ENCODE peak calls at places on chromosomes 7 and 10, in four cellular contexts. One of them, this sample, is unnamed.

GRCh38 chr10:73054286-73054685 is 42.4 kb downstream of the P4HA1 start:
- DNase-seq in DND-41: no peak
- DNase-seq in brain microvascular endothelial cell: no peak
- DNase-seq in fibroblast of the aortic adventitia: no peak
- DNase-seq in this sample: no peak

GRCh38 chr10:67978749-67979148 is 94.3 kb downstream of the SIRT1 start:
- DNase-seq in fibroblast of the aortic adventitia: peak
- DNase-seq in DND-41: no peak
- DNase-seq in brain microvascular endothelial cell: no peak
- DNase-seq in this sample: peak

GRCh38 chr10:70132098-70133029 is at the start of gene AIFM2:
- DNase-seq in DND-41: peak
- DNase-seq in fibroblast of the aortic adventitia: peak
- DNase-seq in brain microvascular endothelial cell: peak
- DNase-seq in this sample: peak

GRCh38 chr10:73304876-73305275 is 52.4 kb upstream of the MRPS16 start:
- DNase-seq in fibroblast of the aortic adventitia: no peak
- DNase-seq in brain microvascular endothelial cell: no peak
- DNase-seq in DND-41: no peak
- DNase-seq in this sample: no peak

GRCh38 chr7:50450691-50451051 is 521 bp upstream of the FIGNL1 start:
- DNase-seq in fibroblast of the aortic adventitia: no peak
- DNase-seq in DND-41: peak
- DNase-seq in brain microvascular endothelial cell: no peak
- DNase-seq in this sample: no peak

GRCh38 chr7:134350682-134351081 is 34.0 kb upstream of the SLC35B4 start:
- DNase-seq in fibroblast of the aortic adventitia: no peak
- DNase-seq in DND-41: no peak
- DNase-seq in brain microvascular endothelial cell: no peak
- DNase-seq in this sample: no peak

GRCh38 chr7:45451636-45452035 is 122.5 kb upstream of the ADCY1 start:
- DNase-seq in brain microvascular endothelial cell: no peak
- DNase-seq in DND-41: no peak
- DNase-seq in fibroblast of the aortic adventitia: no peak
- DNase-seq in this sample: peak

GRCh38 chr7:156665101-156665500 is 24.5 kb downstream of the RNF32 start:
- DNase-seq in brain microvascular endothelial cell: peak
- DNase-seq in DND-41: no peak
- DNase-seq in fibroblast of the aortic adventitia: no peak
- DNase-seq in this sample: no peak

GRCh38 chr10:14023612-14024348 is 306.9 kb downstream of the FRMD4A start:
- DNase-seq in fibroblast of the aortic adventitia: no peak
- DNase-seq in brain microvascular endothelial cell: no peak
- DNase-seq in DND-41: no peak
- DNase-seq in this sample: no peak

GRCh38 chr10:22714524-22715289 is at the start of gene PIP4K2A:
- DNase-seq in brain microvascular endothelial cell: peak
- DNase-seq in DND-41: peak
- DNase-seq in fibroblast of the aortic adventitia: peak
- DNase-seq in this sample: peak

GRCh38 chr10:95278061-95278988 is 12.5 kb downstream of the PDLIM1 start:
- DNase-seq in DND-41: no peak
- DNase-seq in brain microvascular endothelial cell: peak
- DNase-seq in fibroblast of the aortic adventitia: peak
- DNase-seq in this sample: peak

GRCh38 chr10:114320249-114321116 is 81.4 kb downstream of the VWA2 start:
- DNase-seq in brain microvascular endothelial cell: no peak
- DNase-seq in fibroblast of the aortic adventitia: no peak
- DNase-seq in DND-41: no peak
- DNase-seq in this sample: no peak

GRCh38 chr10:24435374-24435773 is 226.4 kb downstream of the KIAA1217 start:
- DNase-seq in DND-41: no peak
- DNase-seq in brain microvascular endothelial cell: no peak
- DNase-seq in fibroblast of the aortic adventitia: peak
- DNase-seq in this sample: peak

GRCh38 chr10:18650618-18651017 is 769 bp downstream of the NSUN6 start:
- DNase-seq in fibroblast of the aortic adventitia: peak
- DNase-seq in DND-41: no peak
- DNase-seq in brain microvascular endothelial cell: no peak
- DNase-seq in this sample: no peak

GRCh38 chr10:75245354-75246001 is 9.7 kb upstream of the COMTD1 start:
- DNase-seq in DND-41: no peak
- DNase-seq in fibroblast of the aortic adventitia: no peak
- DNase-seq in brain microvascular endothelial cell: no peak
- DNase-seq in this sample: no peak

GRCh38 chr7:135575296-135575695 is 17.6 kb downstream of the NUP205 start:
- DNase-seq in brain microvascular endothelial cell: no peak
- DNase-seq in fibroblast of the aortic adventitia: no peak
- DNase-seq in DND-41: no peak
- DNase-seq in this sample: peak

GRCh38 chr7:5597772-5598171 is 174.1 kb upstream of the TNRC18 start:
- DNase-seq in fibroblast of the aortic adventitia: no peak
- DNase-seq in brain microvascular endothelial cell: peak
- DNase-seq in DND-41: no peak
- DNase-seq in this sample: no peak

GRCh38 chr10:4656576-4657194 is 169.3 kb upstream of the AKR1E2 start:
- DNase-seq in DND-41: peak
- DNase-seq in fibroblast of the aortic adventitia: peak
- DNase-seq in brain microvascular endothelial cell: peak
- DNase-seq in this sample: peak

GRCh38 chr7:80918909-80919721 is at the start of gene SEMA3C:
- DNase-seq in brain microvascular endothelial cell: peak
- DNase-seq in fibroblast of the aortic adventitia: peak
- DNase-seq in DND-41: no peak
- DNase-seq in this sample: peak

GRCh38 chr7:141190467-141190866 is 116.6 kb downstream of the TMEM178B start:
- DNase-seq in DND-41: no peak
- DNase-seq in fibroblast of the aortic adventitia: no peak
- DNase-seq in brain microvascular endothelial cell: no peak
- DNase-seq in this sample: no peak

GRCh38 chr10:86960003-86960862 is 1.8 kb downstream of the SNCG start:
- DNase-seq in brain microvascular endothelial cell: peak
- DNase-seq in fibroblast of the aortic adventitia: peak
- DNase-seq in DND-41: peak
- DNase-seq in this sample: peak

GRCh38 chr10:90787906-90788491 is 69.8 kb downstream of the HTR7 start:
- DNase-seq in fibroblast of the aortic adventitia: peak
- DNase-seq in DND-41: peak
- DNase-seq in brain microvascular endothelial cell: peak
- DNase-seq in this sample: peak

DNA sequence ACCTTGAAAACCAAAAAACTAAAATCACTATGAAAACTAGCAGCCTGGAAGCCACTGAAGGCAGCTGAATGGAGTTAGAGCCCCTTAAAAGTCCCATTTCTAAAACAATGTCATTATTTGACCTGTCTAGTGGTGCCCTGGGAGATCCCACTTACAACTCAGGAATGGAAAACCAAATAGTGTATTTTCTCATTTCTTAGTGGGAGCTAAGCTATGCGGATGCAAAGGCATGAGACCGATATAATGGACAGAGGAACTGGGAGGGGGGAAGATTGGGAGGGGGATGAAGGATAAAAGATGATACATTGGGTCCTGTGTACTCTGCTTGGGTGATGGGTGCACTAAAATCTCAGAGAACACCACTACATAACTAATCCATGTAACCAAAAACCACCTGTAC is 9.8 kb upstream of the GIMAP2 start:
- DNase-seq in fibroblast of the aortic adventitia: no peak
- DNase-seq in DND-41: no peak
- DNase-seq in brain microvascular endothelial cell: no peak
- DNase-seq in this sample: no peak
- TF ChIP-seq CTCF in fibroblast of the aortic adventitia: no peak
- TF ChIP-seq CTCF in DND-41: no peak
- TF ChIP-seq CTCF in brain microvascular endothelial cell: no peak
- TF ChIP-seq CTCF in this sample: no peak

GRCh38 chr7:39609462-39610149 is 13.8 kb upstream of the RALA start:
- DNase-seq in fibroblast of the aortic adventitia: no peak
- DNase-seq in brain microvascular endothelial cell: no peak
- DNase-seq in DND-41: no peak
- DNase-seq in this sample: no peak
- TF ChIP-seq CTCF in fibroblast of the aortic adventitia: peak
- TF ChIP-seq CTCF in brain microvascular endothelial cell: peak
- TF ChIP-seq CTCF in DND-41: no peak
- TF ChIP-seq CTCF in this sample: peak

GRCh38 chr7:103889451-103889850 is 100.0 kb downstream of the RELN start:
- DNase-seq in fibroblast of the aortic adventitia: no peak
- DNase-seq in DND-41: no peak
- DNase-seq in brain microvascular endothelial cell: no peak
- DNase-seq in this sample: no peak

GRCh38 chr7:103888603-103889153 is 100.8 kb downstream of the RELN start:
- DNase-seq in DND-41: no peak
- DNase-seq in brain microvascular endothelial cell: no peak
- DNase-seq in fibroblast of the aortic adventitia: no peak
- DNase-seq in this sample: no peak

GRCh38 chr7:103887050-103887449 is 102.4 kb downstream of the RELN start:
- DNase-seq in fibroblast of the aortic adventitia: no peak
- DNase-seq in brain microvascular endothelial cell: no peak
- DNase-seq in DND-41: no peak
- DNase-seq in this sample: no peak

DNA sequence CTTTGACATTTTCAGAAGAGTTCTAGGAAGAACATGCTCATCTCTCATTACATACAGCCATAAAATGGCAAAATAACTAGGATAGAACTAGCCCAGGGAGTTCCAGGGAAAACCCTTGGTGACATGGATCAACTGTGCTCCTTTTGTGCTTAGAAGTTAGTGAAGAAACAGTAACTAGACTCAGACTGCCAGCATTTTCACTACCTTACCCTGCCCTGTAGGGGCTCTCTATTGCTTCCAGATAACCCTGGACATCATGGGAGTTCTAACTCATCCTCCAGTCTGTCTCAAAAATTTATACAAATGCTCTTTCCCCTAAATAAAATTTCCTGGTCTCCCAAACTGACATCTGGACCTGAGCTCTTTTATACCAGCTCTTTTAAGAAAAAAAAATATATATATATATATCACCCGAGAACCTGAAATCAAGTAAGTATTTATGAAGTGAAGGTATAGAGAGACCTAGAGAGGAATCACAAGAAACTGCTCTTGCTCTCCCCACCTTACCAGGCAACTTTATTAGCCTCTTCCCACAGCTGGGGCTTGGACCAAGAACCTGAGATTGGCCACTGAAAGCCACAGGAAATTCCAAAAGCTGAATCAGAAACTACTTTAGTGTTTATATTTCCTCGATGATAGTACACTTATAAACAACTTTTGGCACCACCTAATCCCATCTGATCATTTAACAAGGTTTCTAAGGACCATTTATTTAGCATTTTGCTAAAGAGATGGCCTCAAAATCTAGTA is 101.4 kb downstream of the RELN start:
- DNase-seq in fibroblast of the aortic adventitia: no peak
- DNase-seq in brain microvascular endothelial cell: no peak
- DNase-seq in DND-41: no peak
- DNase-seq in this sample: peak
- TF ChIP-seq CTCF in fibroblast of the aortic adventitia: no peak
- TF ChIP-seq CTCF in brain microvascular endothelial cell: peak
- TF ChIP-seq CTCF in DND-41: no peak
- TF ChIP-seq CTCF in this sample: peak

GRCh38 chr7:29239638-29240037 is 45.1 kb downstream of the CHN2 start:
- DNase-seq in fibroblast of the aortic adventitia: peak
- DNase-seq in brain microvascular endothelial cell: no peak
- DNase-seq in DND-41: no peak
- DNase-seq in this sample: no peak
- TF ChIP-seq CTCF in fibroblast of the aortic adventitia: peak
- TF ChIP-seq CTCF in brain microvascular endothelial cell: peak
- TF ChIP-seq CTCF in DND-41: peak
- TF ChIP-seq CTCF in this sample: no peak

DNA sequence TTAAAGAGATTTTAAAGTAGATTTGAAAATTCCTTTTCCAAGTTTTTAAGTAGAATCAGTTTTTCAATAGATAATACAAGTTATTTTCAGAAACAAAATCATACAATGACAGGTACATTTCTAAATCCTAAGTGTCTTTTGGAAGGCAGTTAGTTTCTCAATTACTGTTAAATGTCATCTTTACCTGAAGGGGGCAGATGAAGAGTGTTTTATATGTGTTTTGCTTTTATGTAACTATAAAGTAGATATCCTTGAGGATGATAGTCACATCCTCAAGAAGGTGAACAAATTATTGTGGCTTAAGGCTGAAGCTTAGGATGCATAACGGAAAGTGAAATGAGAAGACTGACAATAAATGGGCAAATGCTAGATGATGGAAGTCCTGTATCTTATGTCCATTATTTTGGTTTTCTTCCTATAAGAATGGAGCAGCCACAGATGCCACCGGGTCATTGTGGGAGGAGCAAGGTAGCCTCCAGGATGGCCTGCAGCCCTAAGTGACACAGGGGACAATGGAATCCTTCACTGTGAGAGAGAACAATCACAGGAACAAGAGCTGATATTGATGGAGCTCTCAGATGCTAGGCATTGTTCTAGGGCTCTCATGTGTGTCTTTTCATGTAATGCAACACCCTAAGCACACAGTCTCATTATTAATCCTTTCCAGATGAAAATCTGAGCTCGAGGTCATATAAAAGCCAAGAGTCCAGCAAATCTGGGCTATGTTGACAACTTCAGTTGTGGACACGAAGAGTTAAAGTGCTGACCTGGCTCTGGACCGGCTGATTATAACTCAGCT is 14.1 kb upstream of the MKX start:
- DNase-seq in DND-41: no peak
- DNase-seq in fibroblast of the aortic adventitia: no peak
- DNase-seq in brain microvascular endothelial cell: no peak
- DNase-seq in this sample: no peak
- TF ChIP-seq CTCF in DND-41: no peak
- TF ChIP-seq CTCF in fibroblast of the aortic adventitia: no peak
- TF ChIP-seq CTCF in brain microvascular endothelial cell: no peak
- TF ChIP-seq CTCF in this sample: no peak

DNA sequence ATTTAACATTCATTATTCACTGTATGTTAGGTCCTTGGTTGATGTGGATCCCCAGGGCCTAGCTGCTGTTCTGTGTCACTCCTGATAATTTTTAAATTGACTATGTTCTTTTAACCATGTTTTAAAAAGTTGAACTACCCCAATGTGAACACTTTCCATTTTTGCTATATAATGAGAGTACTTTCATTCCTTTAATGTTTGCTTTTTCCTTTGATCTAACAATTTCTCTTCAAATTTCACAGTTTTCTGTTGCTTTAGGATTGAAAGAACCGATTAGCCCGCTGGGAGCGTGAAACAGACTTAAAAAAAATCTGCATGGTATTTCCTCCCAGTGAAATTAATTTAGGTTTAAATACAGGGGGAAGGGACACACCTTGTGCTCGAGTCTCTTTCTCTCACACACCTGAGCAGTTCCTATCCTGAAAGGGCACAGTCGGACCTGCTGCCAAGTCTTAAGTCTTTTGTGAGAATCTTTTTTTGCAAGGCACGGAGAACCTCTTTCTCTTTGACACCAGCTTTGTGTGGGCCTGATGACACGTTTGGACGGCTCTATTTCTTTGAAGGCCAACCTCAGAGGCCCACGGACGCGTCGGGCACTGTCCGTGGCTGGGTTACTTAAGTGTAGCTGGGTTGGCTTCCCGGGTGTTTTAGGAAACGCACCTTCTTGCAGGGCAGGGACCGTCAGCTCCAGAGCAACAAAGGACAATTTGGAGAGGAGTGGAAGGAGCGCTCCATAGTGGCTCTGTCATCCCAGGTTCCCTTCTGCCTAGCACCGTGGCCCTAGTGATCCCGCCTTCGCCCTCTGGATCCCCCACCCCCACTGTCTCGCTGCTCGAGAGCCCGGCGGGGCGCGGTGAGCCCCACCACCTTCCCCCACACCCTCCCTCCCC is 1.0 kb upstream of the CHN2 start:
- DNase-seq in brain microvascular endothelial cell: no peak
- DNase-seq in DND-41: no peak
- DNase-seq in fibroblast of the aortic adventitia: no peak
- DNase-seq in this sample: no peak
- TF ChIP-seq CTCF in brain microvascular endothelial cell: no peak
- TF ChIP-seq CTCF in DND-41: no peak
- TF ChIP-seq CTCF in fibroblast of the aortic adventitia: no peak
- TF ChIP-seq CTCF in this sample: no peak

This sample was measured in fibroblast of villous mesenchyme.